ENCODE peak calls at places on chromosomes 3 and 15, in nine cellular contexts. W is progenitor cell of endocrine pancreas, B is hepatocyte, Q is RWPE1, G is lower lobe of right lung, E is mammary epithelial cell, H is H1, K is GM10248, L is heart right ventricle. P is an unnamed sample.

GRCh38 chr3:128969993-128970740 is 23.7 kb downstream of the CFAP92 start:
- DNase-seq in E (no peak), G (peak; percentile 55), K (peak; percentile 68), B (peak; percentile 74), W (peak; percentile 42), L (peak; percentile 32), Q (peak; percentile 31), H (no peak), P (peak; percentile 43)

GRCh38 chr15:98384328-98385029 is 263.9 kb upstream of the IGF1R start:
- DNase-seq in H (no peak), W (no peak), B (no peak), G (no peak), E (no peak), L (no peak), Q (no peak), K (no peak), P (no peak)

GRCh38 chr15:78889000-78889399 is 16.3 kb downstream of the MORF4L1 start:
- DNase-seq in K (no peak), L (no peak), G (no peak), B (no peak), W (no peak), H (no peak), Q (no peak), E (no peak), P (no peak)

GRCh38 chr3:147380271-147380995 is 25.9 kb downstream of the ZIC4 start:
- DNase-seq in H (no peak), E (no peak), L (no peak), Q (no peak), B (no peak), W (no peak), G (no peak), K (no peak), P (no peak)

GRCh38 chr3:56758539-56758981 is 43.2 kb downstream of the ARHGEF3 start:
- DNase-seq in G (peak; percentile 55), W (no peak), E (peak; percentile 87), L (no peak), K (peak; percentile 69), Q (peak; percentile 50), B (peak; percentile 61), H (no peak), P (peak; percentile 83)

GRCh38 chr15:59879506-59879905 is 124.6 kb upstream of the FOXB1 start:
- DNase-seq in W (no peak), K (no peak), Q (peak; percentile 56), L (no peak), G (no peak), E (peak; percentile 89), B (no peak), H (no peak), P (peak; percentile 89)

GRCh38 chr3:171506743-171507319 is 46.6 kb upstream of the TNIK start:
- DNase-seq in G (no peak), E (peak; percentile 45), K (no peak), H (no peak), B (no peak), W (no peak), L (no peak), Q (peak; percentile 10), P (no peak)

GRCh38 chr15:73930790-73931281 is 4.6 kb downstream of the LOXL1 start:
- DNase-seq in Q (no peak), B (peak; percentile 51), G (peak; percentile 26), L (no peak), E (no peak), H (no peak), K (no peak), W (no peak), P (no peak)

GRCh38 chr3:126469479-126469878 is 6.2 kb downstream of the ZXDC start:
- DNase-seq in Q (no peak), L (no peak), K (peak; percentile 47), W (no peak), G (peak; percentile 71), H (no peak), E (no peak), B (no peak), P (no peak)

GRCh38 chr15:39502616-39503195 is 78.2 kb upstream of the THBS1 start:
- DNase-seq in B (no peak), K (no peak), W (no peak), G (no peak), H (no peak), L (no peak), E (peak; percentile 52), Q (no peak), P (no peak)

GRCh38 chr15:101807345-101807945 is 4.1 kb downstream of the OR4F6 start:
- DNase-seq in Q (no peak), G (no peak), W (no peak), B (no peak), H (no peak), K (no peak), L (no peak), E (peak; percentile 84), P (no peak)

GRCh38 chr3:58216496-58217197 is 5.9 kb upstream of the DNASE1L3 start:
- DNase-seq in W (no peak), Q (no peak), L (no peak), B (no peak), E (peak; percentile 82), K (no peak), G (no peak), H (no peak), P (no peak)

GRCh38 chr3:43910750-43911149 is 220.0 kb downstream of the ABHD5 start:
- DNase-seq in B (no peak), H (no peak), Q (no peak), K (no peak), G (no peak), E (no peak), W (no peak), L (no peak), P (no peak)

GRCh38 chr3:170909129-170909903 is 879 bp upstream of the EIF5A2 start:
- DNase-seq in G (no peak), K (no peak), Q (peak; percentile 91), W (no peak), L (no peak), E (peak; percentile 95), B (peak; percentile 8), H (no peak), P (peak; percentile 90)

GRCh38 chr3:114565201-114565600 is 271.4 kb downstream of the TIGIT start:
- DNase-seq in K (no peak), G (no peak), B (no peak), L (peak; percentile 34), W (no peak), Q (no peak), E (no peak), H (no peak), P (no peak)

GRCh38 chr3:31157028-31157694 is 262.7 kb upstream of the GADL1 start:
- DNase-seq in K (no peak), G (no peak), Q (no peak), B (no peak), H (no peak), W (no peak), E (no peak), L (no peak), P (no peak)
- TF ChIP-seq CTCF in K (no peak), G (no peak), Q (no peak), B (no peak), H (no peak), W (no peak), E (no peak), L (no peak), P (no peak)

GRCh38 chr15:34213690-34214089 is 3.8 kb upstream of the KATNBL1 start:
- DNase-seq in W (no peak), H (no peak), B (no peak), Q (no peak), E (no peak), L (no peak), G (no peak), K (no peak), P (no peak)
- TF ChIP-seq CTCF in W (no peak), H (no peak), B (no peak), Q (no peak), E (no peak), L (no peak), G (no peak), K (no peak), P (no peak)

DNA sequence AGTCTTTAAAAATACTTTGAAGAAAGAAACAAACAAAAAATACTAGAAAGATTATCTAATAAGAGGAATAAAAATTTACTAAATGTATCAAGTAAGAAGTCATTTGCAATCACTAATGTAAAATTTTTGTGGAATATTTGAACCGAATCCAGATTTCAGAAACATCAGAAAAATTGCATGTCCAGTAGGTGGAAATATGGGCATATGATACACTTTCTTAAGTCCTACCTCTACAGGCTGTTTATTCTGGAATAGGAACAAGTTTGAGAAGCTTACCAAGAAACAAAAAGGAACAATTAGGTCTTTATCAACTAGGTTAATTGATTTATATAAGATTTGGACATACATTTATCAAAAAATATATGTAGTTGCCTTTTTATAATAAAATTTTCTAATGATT is 292.9 kb upstream of the ROBO1 start:
- DNase-seq in B (no peak), G (no peak), Q (no peak), W (no peak), K (no peak), L (no peak), E (no peak), H (no peak), P (peak; percentile 4)
- TF ChIP-seq CTCF in B (no peak), G (no peak), Q (no peak), W (no peak), K (no peak), L (no peak), E (no peak), H (no peak), P (no peak)

DNA sequence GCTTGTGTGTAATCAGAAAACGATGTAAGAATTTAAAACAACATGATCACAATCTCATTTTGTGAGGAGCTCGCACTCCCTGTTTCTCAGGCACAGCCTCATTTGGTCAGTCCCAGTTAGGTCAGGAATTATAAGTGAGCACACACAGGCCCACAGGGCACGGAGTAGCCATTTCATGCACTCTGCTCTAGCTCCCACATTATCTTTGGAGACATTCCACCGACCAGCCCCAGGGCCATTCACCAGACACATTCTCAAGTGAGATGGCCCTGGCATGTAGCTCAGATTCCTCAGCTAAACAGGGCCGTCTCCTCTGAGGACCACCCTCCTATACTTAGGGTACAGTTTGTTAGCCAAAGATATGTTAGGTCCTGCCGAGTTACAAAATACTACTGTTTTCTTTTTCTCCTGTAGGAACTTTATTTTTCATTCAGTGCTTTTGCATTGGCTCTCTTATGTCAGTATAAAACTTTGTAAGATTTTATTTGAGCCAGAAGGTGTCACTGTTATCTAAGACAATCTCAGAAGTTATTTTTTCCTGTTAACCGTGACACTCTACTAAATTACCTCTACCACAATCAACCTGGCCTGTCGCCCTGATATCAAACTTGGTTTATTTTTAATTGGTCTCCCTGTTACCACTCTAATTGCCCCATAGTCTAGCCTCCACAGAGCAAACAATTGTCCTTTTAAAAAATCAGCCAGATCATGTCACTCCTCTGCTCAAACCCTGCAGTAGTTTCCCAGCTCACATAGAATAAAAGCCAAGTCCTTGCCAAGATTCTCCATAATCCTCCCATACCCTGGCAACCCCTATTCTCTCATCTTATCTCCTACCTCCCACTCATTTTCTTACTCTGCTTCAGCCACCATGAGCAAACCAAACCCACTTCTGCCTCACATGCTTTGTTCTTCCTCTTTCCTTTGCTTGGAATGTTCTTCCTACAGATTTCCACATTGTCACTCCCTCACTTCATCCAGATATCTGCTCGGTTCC is 105.7 kb downstream of the PPP2R3A start:
- DNase-seq in L (peak; percentile 10), E (peak; percentile 9), H (no peak), G (no peak), Q (no peak), B (peak; percentile 5), K (no peak), W (no peak), P (peak; percentile 11)
- TF ChIP-seq CTCF in L (no peak), E (no peak), H (no peak), G (no peak), Q (peak; percentile 25), B (peak; percentile 25), K (no peak), W (no peak), P (peak; percentile 24)

GRCh38 chr3:13009132-13009945 is 63.9 kb downstream of the IQSEC1 start:
- DNase-seq in Q (no peak), H (no peak), G (peak; percentile 90), B (no peak), W (no peak), E (no peak), L (peak; percentile 66), K (peak; percentile 64), P (no peak)
- TF ChIP-seq CTCF in Q (no peak), H (no peak), G (no peak), B (no peak), W (no peak), E (no peak), L (no peak), K (no peak), P (no peak)

P was measured in MCF 10A.